ENCODE peak calls at places on chromosomes 7 and 10, in ten cellular contexts. One of them, this sample, is unnamed.

GRCh38 chr10:110577056-110577455 is 9.6 kb downstream of the SMC3 start:
- DNase-seq in neural progenitor cell: no peak
- DNase-seq in CD8-positive, alpha-beta T cell: no peak
- DNase-seq in osteoblast: peak
- DNase-seq in heart right ventricle: no peak
- DNase-seq in breast epithelium: no peak
- DNase-seq in K562: no peak
- DNase-seq in ovary: no peak
- DNase-seq in cardiac muscle cell: no peak
- DNase-seq in astrocyte of the cerebellum: no peak
- DNase-seq in this sample: no peak

GRCh38 chr7:32222251-32222900 is 152.2 kb upstream of the PDE1C start:
- DNase-seq in neural progenitor cell: no peak
- DNase-seq in CD8-positive, alpha-beta T cell: no peak
- DNase-seq in osteoblast: peak
- DNase-seq in heart right ventricle: no peak
- DNase-seq in breast epithelium: no peak
- DNase-seq in K562: no peak
- DNase-seq in ovary: no peak
- DNase-seq in cardiac muscle cell: no peak
- DNase-seq in astrocyte of the cerebellum: no peak
- DNase-seq in this sample: no peak

GRCh38 chr7:122137291-122138077 is 6.6 kb downstream of the AASS start:
- DNase-seq in neural progenitor cell: no peak
- DNase-seq in CD8-positive, alpha-beta T cell: no peak
- DNase-seq in osteoblast: no peak
- DNase-seq in heart right ventricle: no peak
- DNase-seq in breast epithelium: no peak
- DNase-seq in K562: no peak
- DNase-seq in ovary: no peak
- DNase-seq in cardiac muscle cell: no peak
- DNase-seq in astrocyte of the cerebellum: no peak
- DNase-seq in this sample: no peak

GRCh38 chr7:92904292-92905131 is 68.1 kb upstream of the CDK6 start:
- DNase-seq in neural progenitor cell: no peak
- DNase-seq in CD8-positive, alpha-beta T cell: peak
- DNase-seq in osteoblast: peak
- DNase-seq in heart right ventricle: no peak
- DNase-seq in breast epithelium: no peak
- DNase-seq in K562: peak
- DNase-seq in ovary: no peak
- DNase-seq in cardiac muscle cell: no peak
- DNase-seq in astrocyte of the cerebellum: peak
- DNase-seq in this sample: no peak

GRCh38 chr10:71888623-71889387 is 37.8 kb upstream of the PSAP start:
- DNase-seq in neural progenitor cell: peak
- DNase-seq in CD8-positive, alpha-beta T cell: peak
- DNase-seq in osteoblast: peak
- DNase-seq in heart right ventricle: peak
- DNase-seq in breast epithelium: peak
- DNase-seq in K562: peak
- DNase-seq in ovary: peak
- DNase-seq in cardiac muscle cell: peak
- DNase-seq in astrocyte of the cerebellum: peak
- DNase-seq in this sample: peak

GRCh38 chr7:82172896-82173295 is 270.7 kb downstream of the CACNA2D1 start:
- DNase-seq in neural progenitor cell: no peak
- DNase-seq in CD8-positive, alpha-beta T cell: no peak
- DNase-seq in osteoblast: no peak
- DNase-seq in heart right ventricle: no peak
- DNase-seq in breast epithelium: no peak
- DNase-seq in K562: no peak
- DNase-seq in ovary: no peak
- DNase-seq in cardiac muscle cell: no peak
- DNase-seq in astrocyte of the cerebellum: no peak
- DNase-seq in this sample: no peak

GRCh38 chr10:131731780-131732630 is 168.8 kb upstream of the PPP2R2D start:
- DNase-seq in neural progenitor cell: no peak
- DNase-seq in CD8-positive, alpha-beta T cell: no peak
- DNase-seq in osteoblast: peak
- DNase-seq in heart right ventricle: no peak
- DNase-seq in breast epithelium: no peak
- DNase-seq in K562: no peak
- DNase-seq in ovary: no peak
- DNase-seq in cardiac muscle cell: no peak
- DNase-seq in astrocyte of the cerebellum: no peak
- DNase-seq in this sample: no peak

GRCh38 chr10:122267849-122268737 is 3.0 kb upstream of the BTBD16 start:
- DNase-seq in neural progenitor cell: peak
- DNase-seq in CD8-positive, alpha-beta T cell: peak
- DNase-seq in osteoblast: peak
- DNase-seq in heart right ventricle: peak
- DNase-seq in breast epithelium: no peak
- DNase-seq in K562: peak
- DNase-seq in ovary: peak
- DNase-seq in cardiac muscle cell: peak
- DNase-seq in astrocyte of the cerebellum: no peak
- DNase-seq in this sample: peak

GRCh38 chr10:124224331-124225028 is 131.1 kb upstream of the CHST15 start:
- DNase-seq in neural progenitor cell: no peak
- DNase-seq in CD8-positive, alpha-beta T cell: no peak
- DNase-seq in osteoblast: peak
- DNase-seq in heart right ventricle: no peak
- DNase-seq in breast epithelium: no peak
- DNase-seq in K562: no peak
- DNase-seq in ovary: no peak
- DNase-seq in cardiac muscle cell: no peak
- DNase-seq in astrocyte of the cerebellum: no peak
- DNase-seq in this sample: no peak

GRCh38 chr10:101843032-101843991 is at the start of gene KCNIP2:
- DNase-seq in neural progenitor cell: peak
- DNase-seq in CD8-positive, alpha-beta T cell: peak
- DNase-seq in osteoblast: no peak
- DNase-seq in heart right ventricle: peak
- DNase-seq in breast epithelium: no peak
- DNase-seq in K562: peak
- DNase-seq in ovary: no peak
- DNase-seq in cardiac muscle cell: peak
- DNase-seq in astrocyte of the cerebellum: no peak
- DNase-seq in this sample: peak

GRCh38 chr7:5183155-5183554 is 6.9 kb upstream of the WIPI2 start:
- DNase-seq in neural progenitor cell: no peak
- DNase-seq in CD8-positive, alpha-beta T cell: no peak
- DNase-seq in osteoblast: no peak
- DNase-seq in heart right ventricle: no peak
- DNase-seq in breast epithelium: peak
- DNase-seq in K562: no peak
- DNase-seq in ovary: no peak
- DNase-seq in cardiac muscle cell: no peak
- DNase-seq in astrocyte of the cerebellum: no peak
- DNase-seq in this sample: no peak

GRCh38 chr7:25615603-25616002 is 387.3 kb upstream of the NPVF start:
- DNase-seq in neural progenitor cell: no peak
- DNase-seq in CD8-positive, alpha-beta T cell: no peak
- DNase-seq in osteoblast: no peak
- DNase-seq in heart right ventricle: no peak
- DNase-seq in breast epithelium: no peak
- DNase-seq in K562: no peak
- DNase-seq in ovary: no peak
- DNase-seq in cardiac muscle cell: no peak
- DNase-seq in astrocyte of the cerebellum: no peak
- DNase-seq in this sample: no peak
- H3K4me3 ChIP-seq in neural progenitor cell: no peak
- H3K4me3 ChIP-seq in CD8-positive, alpha-beta T cell: no peak
- H3K4me3 ChIP-seq in osteoblast: no peak
- H3K4me3 ChIP-seq in heart right ventricle: no peak
- H3K4me3 ChIP-seq in breast epithelium: no peak
- H3K4me3 ChIP-seq in K562: no peak
- H3K4me3 ChIP-seq in ovary: no peak
- H3K4me3 ChIP-seq in cardiac muscle cell: no peak
- H3K4me3 ChIP-seq in astrocyte of the cerebellum: no peak
- H3K4me3 ChIP-seq in this sample: no peak

DNA sequence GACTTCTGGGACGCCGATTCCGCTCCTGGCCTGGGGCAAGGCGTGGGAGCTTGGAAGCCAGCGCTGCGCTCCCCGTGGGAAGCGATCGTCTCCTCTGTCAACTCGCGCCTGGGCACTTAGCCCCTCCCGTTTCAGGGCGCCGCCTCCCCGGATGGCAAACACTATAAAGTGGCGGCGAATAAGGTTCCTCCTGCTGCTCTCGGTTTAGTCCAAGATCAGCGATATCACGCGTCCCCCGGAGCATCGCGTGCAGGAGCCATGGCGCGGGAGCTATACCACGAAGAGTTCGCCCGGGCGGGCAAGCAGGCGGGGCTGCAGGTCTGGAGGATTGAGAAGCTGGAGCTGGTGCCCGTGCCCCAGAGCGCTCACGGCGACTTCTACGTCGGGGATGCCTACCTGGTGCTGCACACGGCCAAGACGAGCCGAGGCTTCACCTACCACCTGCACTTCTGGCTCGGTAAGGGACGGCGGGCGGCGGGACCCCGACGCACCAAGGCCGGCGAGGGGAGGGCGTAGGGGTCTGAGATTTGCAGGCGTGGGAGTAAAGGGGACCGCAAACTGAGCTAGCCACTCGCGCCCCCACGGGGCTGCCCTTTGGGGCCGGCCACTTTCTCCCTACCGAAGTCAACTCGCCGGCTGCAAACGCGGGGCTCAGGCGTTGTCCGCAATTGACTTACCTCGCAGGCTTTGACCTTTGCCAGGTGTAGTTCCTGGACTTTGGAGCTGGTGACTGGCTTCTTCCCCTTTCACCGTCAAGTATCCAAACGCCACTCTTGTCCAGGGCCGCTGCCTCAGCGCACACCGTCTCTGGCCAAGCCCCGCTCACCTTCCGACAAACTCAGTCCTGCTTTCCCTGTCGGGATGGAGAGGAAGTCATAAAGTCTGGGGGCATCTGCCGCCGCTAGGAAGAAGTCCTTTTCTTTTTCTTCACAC is at the start of gene SCIN:
- DNase-seq in neural progenitor cell: peak
- DNase-seq in CD8-positive, alpha-beta T cell: no peak
- DNase-seq in osteoblast: peak
- DNase-seq in heart right ventricle: peak
- DNase-seq in breast epithelium: no peak
- DNase-seq in K562: no peak
- DNase-seq in ovary: no peak
- DNase-seq in cardiac muscle cell: peak
- DNase-seq in astrocyte of the cerebellum: no peak
- DNase-seq in this sample: peak
- H3K4me3 ChIP-seq in neural progenitor cell: peak
- H3K4me3 ChIP-seq in CD8-positive, alpha-beta T cell: peak
- H3K4me3 ChIP-seq in osteoblast: peak
- H3K4me3 ChIP-seq in heart right ventricle: peak
- H3K4me3 ChIP-seq in breast epithelium: peak
- H3K4me3 ChIP-seq in K562: peak
- H3K4me3 ChIP-seq in ovary: peak
- H3K4me3 ChIP-seq in cardiac muscle cell: peak
- H3K4me3 ChIP-seq in astrocyte of the cerebellum: peak
- H3K4me3 ChIP-seq in this sample: peak

GRCh38 chr7:112616295-112616694 is 135.5 kb downstream of the LSMEM1 start:
- DNase-seq in neural progenitor cell: no peak
- DNase-seq in CD8-positive, alpha-beta T cell: no peak
- DNase-seq in osteoblast: peak
- DNase-seq in heart right ventricle: no peak
- DNase-seq in breast epithelium: no peak
- DNase-seq in K562: no peak
- DNase-seq in ovary: no peak
- DNase-seq in cardiac muscle cell: no peak
- DNase-seq in astrocyte of the cerebellum: no peak
- DNase-seq in this sample: no peak

GRCh38 chr7:112624416-112624815 is 143.6 kb downstream of the LSMEM1 start:
- DNase-seq in neural progenitor cell: no peak
- DNase-seq in CD8-positive, alpha-beta T cell: no peak
- DNase-seq in osteoblast: no peak
- DNase-seq in heart right ventricle: no peak
- DNase-seq in breast epithelium: no peak
- DNase-seq in K562: no peak
- DNase-seq in ovary: no peak
- DNase-seq in cardiac muscle cell: no peak
- DNase-seq in astrocyte of the cerebellum: no peak
- DNase-seq in this sample: no peak

GRCh38 chr7:112622159-112622715 is 141.4 kb downstream of the LSMEM1 start:
- DNase-seq in neural progenitor cell: no peak
- DNase-seq in CD8-positive, alpha-beta T cell: no peak
- DNase-seq in osteoblast: no peak
- DNase-seq in heart right ventricle: no peak
- DNase-seq in breast epithelium: no peak
- DNase-seq in K562: no peak
- DNase-seq in ovary: no peak
- DNase-seq in cardiac muscle cell: no peak
- DNase-seq in astrocyte of the cerebellum: no peak
- DNase-seq in this sample: peak

GRCh38 chr7:112619343-112619742 is 138.6 kb downstream of the LSMEM1 start:
- DNase-seq in neural progenitor cell: no peak
- DNase-seq in CD8-positive, alpha-beta T cell: no peak
- DNase-seq in osteoblast: no peak
- DNase-seq in heart right ventricle: no peak
- DNase-seq in breast epithelium: no peak
- DNase-seq in K562: no peak
- DNase-seq in ovary: no peak
- DNase-seq in cardiac muscle cell: no peak
- DNase-seq in astrocyte of the cerebellum: no peak
- DNase-seq in this sample: no peak
- H3K4me3 ChIP-seq in neural progenitor cell: no peak
- H3K4me3 ChIP-seq in CD8-positive, alpha-beta T cell: no peak
- H3K4me3 ChIP-seq in osteoblast: no peak
- H3K4me3 ChIP-seq in heart right ventricle: no peak
- H3K4me3 ChIP-seq in breast epithelium: no peak
- H3K4me3 ChIP-seq in K562: no peak
- H3K4me3 ChIP-seq in ovary: no peak
- H3K4me3 ChIP-seq in cardiac muscle cell: no peak
- H3K4me3 ChIP-seq in astrocyte of the cerebellum: no peak
- H3K4me3 ChIP-seq in this sample: no peak

GRCh38 chr7:65750511-65751344 is 122.1 kb upstream of the VKORC1L1 start:
- DNase-seq in neural progenitor cell: peak
- DNase-seq in CD8-positive, alpha-beta T cell: peak
- DNase-seq in osteoblast: peak
- DNase-seq in heart right ventricle: peak
- DNase-seq in breast epithelium: peak
- DNase-seq in K562: peak
- DNase-seq in ovary: peak
- DNase-seq in cardiac muscle cell: peak
- DNase-seq in astrocyte of the cerebellum: peak
- DNase-seq in this sample: peak

GRCh38 chr7:65749039-65749438 is 123.8 kb upstream of the VKORC1L1 start:
- DNase-seq in neural progenitor cell: no peak
- DNase-seq in CD8-positive, alpha-beta T cell: no peak
- DNase-seq in osteoblast: no peak
- DNase-seq in heart right ventricle: no peak
- DNase-seq in breast epithelium: no peak
- DNase-seq in K562: no peak
- DNase-seq in ovary: no peak
- DNase-seq in cardiac muscle cell: no peak
- DNase-seq in astrocyte of the cerebellum: no peak
- DNase-seq in this sample: no peak

GRCh38 chr7:65746398-65746669 is 126.5 kb upstream of the VKORC1L1 start:
- DNase-seq in neural progenitor cell: no peak
- DNase-seq in CD8-positive, alpha-beta T cell: no peak
- DNase-seq in osteoblast: peak
- DNase-seq in heart right ventricle: no peak
- DNase-seq in breast epithelium: no peak
- DNase-seq in K562: no peak
- DNase-seq in ovary: no peak
- DNase-seq in cardiac muscle cell: no peak
- DNase-seq in astrocyte of the cerebellum: no peak
- DNase-seq in this sample: no peak

GRCh38 chr7:65749518-65749917 is 123.4 kb upstream of the VKORC1L1 start:
- DNase-seq in neural progenitor cell: no peak
- DNase-seq in CD8-positive, alpha-beta T cell: no peak
- DNase-seq in osteoblast: no peak
- DNase-seq in heart right ventricle: no peak
- DNase-seq in breast epithelium: no peak
- DNase-seq in K562: no peak
- DNase-seq in ovary: no peak
- DNase-seq in cardiac muscle cell: no peak
- DNase-seq in astrocyte of the cerebellum: no peak
- DNase-seq in this sample: no peak
- H3K4me3 ChIP-seq in neural progenitor cell: peak
- H3K4me3 ChIP-seq in CD8-positive, alpha-beta T cell: no peak
- H3K4me3 ChIP-seq in osteoblast: no peak
- H3K4me3 ChIP-seq in heart right ventricle: no peak
- H3K4me3 ChIP-seq in breast epithelium: no peak
- H3K4me3 ChIP-seq in K562: no peak
- H3K4me3 ChIP-seq in ovary: no peak
- H3K4me3 ChIP-seq in cardiac muscle cell: no peak
- H3K4me3 ChIP-seq in astrocyte of the cerebellum: no peak
- H3K4me3 ChIP-seq in this sample: no peak

This sample was measured in heart left ventricle.